ENCODE peak calls at places on chromosomes 1 and 21, in six cellular contexts. K is kidney epithelial cell; J is Peyer's patch; X is OCI-M1; F is activated naive CD4-positive, alpha-beta T cell treated with Interleukin-2 at 50 U/mL for 16 hours; G is naive thymus-derived CD8-positive, alpha-beta T cell. B is an unnamed sample.

GRCh38 chr1:233569636-233570035 is 44.3 kb upstream of the KCNK1 start:
- DNase-seq in G (no peak), K (no peak), F (no peak), X (no peak), J (no peak), B (no peak)

GRCh38 chr1:222225171-222225570 is 322.7 kb downstream of the HHIPL2 start:
- DNase-seq in F (no peak), G (no peak), X (no peak), K (no peak), J (no peak), B (no peak)

GRCh38 chr21:46320331-46320801 is 3.3 kb downstream of the C21orf58 start:
- DNase-seq in X (peak), F (no peak), K (no peak), J (no peak), G (no peak), B (no peak)

GRCh38 chr1:235122348-235122747 is 6.3 kb downstream of the TOMM20 start:
- DNase-seq in X (no peak), G (no peak), K (no peak), F (no peak), J (no peak), B (peak)

GRCh38 chr1:13775446-13775845 is 75.5 kb downstream of the PRDM2 start:
- DNase-seq in X (no peak), F (no peak), J (no peak), G (no peak), K (no peak), B (no peak)

GRCh38 chr1:183733610-183734219 is 71.2 kb upstream of the RGL1 start:
- DNase-seq in X (peak), J (no peak), F (no peak), G (no peak), K (no peak), B (no peak)

GRCh38 chr1:14940285-14940890 is 213.2 kb upstream of the TMEM51 start:
- DNase-seq in X (no peak), J (no peak), G (no peak), F (no peak), K (no peak), B (no peak)

GRCh38 chr1:172874950-172875349 is 175.8 kb downstream of the TNFSF18 start:
- DNase-seq in G (no peak), J (no peak), X (no peak), F (peak), K (no peak), B (no peak)

GRCh38 chr1:94143173-94143808 is 22.3 kb upstream of the ABCA4 start:
- DNase-seq in K (no peak), F (no peak), X (no peak), G (no peak), J (no peak), B (no peak)

GRCh38 chr1:184210048-184210447 is 158.5 kb downstream of the TSEN15 start:
- DNase-seq in X (peak), J (no peak), K (peak), G (no peak), F (no peak), B (no peak)

GRCh38 chr1:200157718-200158117 is 130.2 kb downstream of the NR5A2 start:
- DNase-seq in J (no peak), F (no peak), K (no peak), X (peak), G (no peak), B (no peak)

GRCh38 chr1:100699744-100700143 is 19.8 kb upstream of the VCAM1 start:
- DNase-seq in F (no peak), K (no peak), J (no peak), G (no peak), X (no peak), B (no peak)

B was measured in ecto neural progenitor cell.